ENCODE peak calls at places on chromosomes 1 and 21, in four cellular contexts. L is esophagus squamous epithelium, K is hepatocyte, F is Peyer's patch. A is an unnamed sample.

GRCh38 chr1:93649231-93649630 is 32.4 kb downstream of the BCAR3 start:
- DNase-seq in L (no peak), K (no peak), F (no peak), A (no peak)

GRCh38 chr1:225766967-225767413 is 10.6 kb upstream of the SRP9 start:
- DNase-seq in L (no peak), K (peak; percentile 63), F (no peak), A (no peak)

GRCh38 chr1:37859507-37860345 is at the start of gene MTF1:
- DNase-seq in L (peak; percentile 77), K (peak; percentile 98), F (peak; percentile 96), A (peak; percentile 96)

GRCh38 chr1:64490204-64490818 is 20.4 kb downstream of the CACHD1 start:
- DNase-seq in L (no peak), K (no peak), F (no peak), A (no peak)

GRCh38 chr1:21904725-21905520 is 32.2 kb downstream of the HSPG2 start:
- DNase-seq in L (peak; percentile 27), K (peak; percentile 83), F (peak; percentile 79), A (no peak)

GRCh38 chr1:24963099-24963872 is 33.2 kb upstream of the RUNX3 start:
- DNase-seq in L (no peak), K (no peak), F (peak; percentile 48), A (peak; percentile 39)

GRCh38 chr1:84757301-84757700 is 67.0 kb upstream of the SSX2IP start:
- DNase-seq in L (no peak), K (no peak), F (no peak), A (no peak)

GRCh38 chr1:34924759-34925555 is 4.5 kb downstream of the DLGAP3 start:
- DNase-seq in L (no peak), K (peak; percentile 86), F (no peak), A (no peak)

GRCh38 chr1:13764533-13764932 is 64.5 kb downstream of the PRDM2 start:
- DNase-seq in L (no peak), K (no peak), F (no peak), A (no peak)

GRCh38 chr1:113552244-113552643 is 161.9 kb downstream of the MAGI3 start:
- DNase-seq in L (no peak), K (no peak), F (no peak), A (no peak)

GRCh38 chr1:10767282-10767681 is 29.2 kb downstream of the CASZ1 start:
- DNase-seq in L (no peak), K (no peak), F (no peak), A (no peak)

GRCh38 chr1:36386262-36387140 is 777 bp upstream of the STK40 start:
- DNase-seq in L (peak; percentile 77), K (peak; percentile 98), F (peak; percentile 89), A (peak; percentile 89)

GRCh38 chr1:33045246-33045645 is 8.6 kb upstream of the AK2 start:
- DNase-seq in L (no peak), K (peak; percentile 42), F (peak; percentile 86), A (no peak)

GRCh38 chr1:116503535-116504307 is 67.1 kb downstream of the CD58 start:
- DNase-seq in L (no peak), K (peak; percentile 23), F (no peak), A (no peak)

GRCh38 chr1:230158422-230159291 is 91.6 kb downstream of the GALNT2 start:
- DNase-seq in L (no peak), K (peak; percentile 83), F (peak; percentile 61), A (no peak)

GRCh38 chr1:19752083-19752696 is 47.5 kb downstream of the TMCO4 start:
- DNase-seq in L (no peak), K (peak; percentile 68), F (no peak), A (no peak)

GRCh38 chr1:43968348-43968948 is 1.4 kb upstream of the DPH2 start:
- DNase-seq in L (no peak), K (peak; percentile 64), F (no peak), A (no peak)

GRCh38 chr1:39110882-39111281 is 84.7 kb downstream of the NDUFS5 start:
- DNase-seq in L (no peak), K (no peak), F (no peak), A (no peak)

GRCh38 chr1:23446644-23447310 is 22.2 kb upstream of the TCEA3 start:
- DNase-seq in L (no peak), K (no peak), F (no peak), A (no peak)

GRCh38 chr1:26972390-26972789 is 12.1 kb upstream of the KDF1 start:
- DNase-seq in L (no peak), K (no peak), F (no peak), A (no peak)

GRCh38 chr1:48627467-48627866 is 149.2 kb downstream of the BEND5 start:
- DNase-seq in L (no peak), K (no peak), F (no peak), A (no peak)

GRCh38 chr1:62307516-62308492 is 11.4 kb downstream of the KANK4 start:
- DNase-seq in L (no peak), K (no peak), F (no peak), A (no peak)

GRCh38 chr21:41778974-41779600 is 12.2 kb upstream of the RIPK4 start:
- DNase-seq in L (no peak), K (no peak), F (no peak), A (no peak)

GRCh38 chr1:115332813-115333608 is 5.0 kb downstream of the NGF start:
- DNase-seq in L (no peak), K (no peak), F (no peak), A (no peak)

GRCh38 chr1:225460737-225461532 is 33.1 kb upstream of the LBR start:
- DNase-seq in L (no peak), K (no peak), F (no peak), A (no peak)

GRCh38 chr1:107781245-107781644 is 183.7 kb downstream of the VAV3 start:
- DNase-seq in L (no peak), K (no peak), F (no peak), A (no peak)

GRCh38 chr1:107777664-107778047 is 187.3 kb downstream of the VAV3 start:
- DNase-seq in L (no peak), K (no peak), F (no peak), A (no peak)

GRCh38 chr1:107771377-107771776 is 193.6 kb downstream of the VAV3 start:
- DNase-seq in L (no peak), K (peak; percentile 32), F (no peak), A (no peak)

GRCh38 chr1:107782192-107782845 is 182.7 kb downstream of the VAV3 start:
- DNase-seq in L (no peak), K (peak; percentile 80), F (no peak), A (peak; percentile 41)

GRCh38 chr1:107776898-107777663 is 187.9 kb downstream of the VAV3 start:
- DNase-seq in L (no peak), K (no peak), F (no peak), A (no peak)
- H3K4me1 ChIP-seq in L (no peaks in the 10 kb centered on the region), K (no peaks in the 10 kb centered on the region), F (no peaks in the 10 kb centered on the region), A (no peaks in the 10 kb centered on the region)

DNA sequence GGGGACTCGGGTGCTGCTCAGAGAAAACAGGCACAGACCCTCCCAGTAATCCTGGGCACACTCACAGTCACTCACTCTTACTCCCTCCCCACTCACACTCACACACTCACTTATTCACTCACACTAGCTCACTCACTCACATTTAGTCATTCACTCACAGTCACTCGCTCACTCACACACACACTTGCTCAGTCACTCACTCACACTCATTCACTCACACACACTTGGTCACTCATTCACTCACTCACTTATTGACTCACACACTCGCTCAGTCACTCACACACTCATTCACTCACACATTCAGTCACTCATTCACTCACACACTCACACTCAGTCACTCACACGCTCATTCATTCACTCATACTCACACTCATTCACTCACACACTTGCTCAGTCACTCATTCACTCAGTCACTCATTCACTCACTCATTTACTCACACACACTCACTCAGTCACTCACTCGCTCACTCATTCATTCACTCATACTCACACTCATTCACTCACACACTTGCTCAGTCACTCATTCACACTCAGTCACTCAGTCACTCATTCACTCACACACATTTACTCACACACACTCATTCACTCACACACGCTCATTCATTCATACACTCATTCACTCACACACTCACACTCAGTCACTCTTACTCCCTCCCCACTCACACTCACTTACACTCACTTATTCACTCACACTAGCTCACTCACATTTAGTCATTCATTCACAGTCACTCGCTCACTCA is 164.2 kb upstream of the C1orf174 start:
- DNase-seq in L (no peak), K (no peak), F (no peak), A (no peak)
- H3K9me3 ChIP-seq in L (no peaks in the 10 kb centered on the region), K (no peaks in the 10 kb centered on the region), F (no peaks in the 10 kb centered on the region), A (no peaks in the 10 kb centered on the region)

GRCh38 chr1:88774151-88774556 is 90.1 kb downstream of the PKN2 start:
- DNase-seq in L (no peak), K (peak; percentile 84), F (no peak), A (no peak)
- H3K27ac ChIP-seq in L (peak overlapping the region; percentile 68), K (peak overlapping the region; percentile 99), F (peak overlapping the region; percentile 89), A (no peak overlapping the region)

DNA sequence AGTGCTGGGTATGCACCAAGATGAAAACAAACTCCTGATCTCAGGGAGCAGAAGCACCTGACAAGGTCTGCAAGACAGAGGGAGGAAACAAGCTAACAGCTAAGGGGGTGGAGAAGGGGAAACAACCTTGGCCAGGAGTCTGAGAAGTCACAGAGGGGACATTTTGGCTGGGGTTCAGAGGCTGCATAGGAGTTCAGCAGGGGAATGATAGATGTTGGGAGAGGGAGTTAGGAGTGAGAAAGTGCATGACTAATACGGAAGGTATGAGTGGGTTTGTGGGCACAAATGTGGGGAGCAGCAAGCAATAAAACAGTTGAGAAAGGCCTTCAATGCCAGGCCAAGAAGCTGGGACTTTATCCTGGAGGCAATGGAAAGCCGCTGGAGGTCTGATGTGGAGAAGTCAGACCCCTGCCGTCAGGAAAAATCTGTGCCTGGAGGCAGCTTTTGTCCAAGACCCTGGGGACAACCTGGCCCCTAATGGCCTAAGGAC is 16.4 kb downstream of the EPHA2 start:
- DNase-seq in L (no peak), K (peak; percentile 62), F (no peak), A (no peak)
- H3K4me1 ChIP-seq in L (peaks cover 63% of the 10 kb centered on the region), K (peaks cover 43% of the 10 kb centered on the region), F (peaks cover 6% of the 10 kb centered on the region), A (no peaks in the 10 kb centered on the region)

DNA sequence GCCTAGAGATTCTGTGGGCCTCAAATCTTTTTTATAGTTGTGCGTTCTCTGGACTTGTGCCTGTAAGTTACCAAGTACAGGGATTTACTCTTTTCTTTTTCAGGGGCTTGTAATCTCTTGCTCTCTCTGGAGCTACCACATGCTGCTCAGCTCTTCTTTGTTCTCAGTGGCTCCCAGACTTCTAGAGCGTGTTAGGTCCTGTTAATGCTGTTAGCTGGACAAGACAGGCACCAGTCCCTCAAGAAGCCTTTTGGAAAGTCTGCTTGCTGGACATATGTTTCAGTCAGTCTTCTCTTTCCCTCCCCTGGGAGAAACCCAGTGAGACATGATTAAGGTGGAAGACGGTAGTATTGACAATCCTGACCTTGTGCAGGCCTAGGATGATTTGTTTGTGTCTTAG is 29.4 kb downstream of the KCNK2 start:
- DNase-seq in L (no peak), K (no peak), F (no peak), A (no peak)
- H3K9me3 ChIP-seq in L (no peaks in the 10 kb centered on the region), K (no peaks in the 10 kb centered on the region), F (no peaks in the 10 kb centered on the region), A (no peaks in the 10 kb centered on the region)

GRCh38 chr1:41516168-41516961 is 31.9 kb upstream of the EDN2 start:
- DNase-seq in L (no peak), K (peak; percentile 95), F (peak; percentile 95), A (peak; percentile 56)
- H3K27ac ChIP-seq in L (no peak overlapping the region), K (no peak overlapping the region), F (peak overlapping the region; percentile 92), A (no peak overlapping the region)

GRCh38 chr1:169484107-169484506 is 1.6 kb downstream of the SLC19A2 start:
- DNase-seq in L (no peak), K (no peak), F (no peak), A (no peak)
- H3K4me1 ChIP-seq in L (peaks cover 44% of the 10 kb centered on the region), K (peaks cover 33% of the 10 kb centered on the region), F (no peaks in the 10 kb centered on the region), A (peaks cover 4% of the 10 kb centered on the region)

GRCh38 chr21:44414291-44415072 is 40.8 kb upstream of the LRRC3 start:
- DNase-seq in L (no peak), K (no peak), F (no peak), A (no peak)
- H3K9me3 ChIP-seq in L (no peaks in the 10 kb centered on the region), K (no peaks in the 10 kb centered on the region), F (no peaks in the 10 kb centered on the region), A (no peaks in the 10 kb centered on the region)